ENCODE peak calls at places on chromosome 5, in nine cellular contexts. D is kidney epithelial cell; O is naive thymus-derived CD4-positive, alpha-beta T cell; E is H1; C is transverse colon; Q is ovary; H is PC-9; N is neuronal stem cell; V is fibroblast of lung. F is an unnamed sample.

GRCh38 chr5:130189961-130190360 is 285.7 kb downstream of the CHSY3 start:
- DNase-seq in Q (no peak), D (peak; percentile 16), N (no peak), H (peak; percentile 2), V (peak; percentile 4), C (no peak), E (no peak), O (no peak), F (no peak)

GRCh38 chr5:151678146-151678545 is 8.6 kb downstream of the SPARC start:
- DNase-seq in O (no peak), Q (no peak), V (peak; percentile 58), D (no peak), H (no peak), E (no peak), C (no peak), N (no peak), F (no peak)

GRCh38 chr5:108149369-108149768 is 232.5 kb downstream of the FBXL17 start:
- DNase-seq in E (no peak), V (no peak), N (no peak), H (no peak), Q (no peak), O (no peak), D (no peak), C (no peak), F (no peak)

GRCh38 chr5:171630047-171630669 is 155.5 kb upstream of the SMIM23 start:
- DNase-seq in Q (no peak), H (peak; percentile 60), E (no peak), D (no peak), C (peak; percentile 30), V (peak; percentile 62), O (no peak), N (peak; percentile 63), F (no peak)

GRCh38 chr5:87437724-87438123 is 25.0 kb upstream of the CCNH start:
- DNase-seq in D (no peak), E (no peak), H (no peak), N (no peak), Q (no peak), O (no peak), V (no peak), C (no peak), F (no peak)

GRCh38 chr5:137621861-137622823 is 113.7 kb downstream of the KLHL3 start:
- DNase-seq in V (peak; percentile 82), C (no peak), Q (no peak), E (no peak), D (no peak), O (no peak), N (no peak), H (peak; percentile 48), F (no peak)

GRCh38 chr5:82356808-82357671 is 78.9 kb upstream of the RPS23 start:
- DNase-seq in E (no peak), C (peak; percentile 64), H (peak; percentile 79), N (no peak), D (no peak), O (peak; percentile 87), V (peak; percentile 100), Q (peak; percentile 49), F (peak; percentile 28)

GRCh38 chr5:1917830-1918487 is 35.2 kb upstream of the IRX4 start:
- DNase-seq in C (no peak), V (no peak), H (no peak), E (no peak), D (no peak), Q (no peak), O (no peak), N (no peak), F (no peak)

GRCh38 chr5:79849486-79850315 is 141.4 kb downstream of the MTX3 start:
- DNase-seq in D (no peak), V (no peak), H (no peak), Q (no peak), O (no peak), N (no peak), C (no peak), E (no peak), F (no peak)

GRCh38 chr5:75617746-75618352 is 6.6 kb downstream of the ANKDD1B start:
- DNase-seq in H (no peak), D (no peak), C (no peak), E (no peak), N (no peak), V (peak; percentile 88), Q (no peak), O (no peak), F (no peak)

GRCh38 chr5:32779754-32780415 is 68.8 kb downstream of the NPR3 start:
- DNase-seq in V (peak; percentile 63), N (no peak), E (no peak), Q (no peak), H (no peak), C (no peak), O (no peak), D (no peak), F (no peak)

GRCh38 chr5:96302174-96302738 is 130.8 kb downstream of the PCSK1 start:
- DNase-seq in V (no peak), O (no peak), N (no peak), Q (no peak), C (no peak), D (no peak), E (peak; percentile 5), H (no peak), F (no peak)

DNA sequence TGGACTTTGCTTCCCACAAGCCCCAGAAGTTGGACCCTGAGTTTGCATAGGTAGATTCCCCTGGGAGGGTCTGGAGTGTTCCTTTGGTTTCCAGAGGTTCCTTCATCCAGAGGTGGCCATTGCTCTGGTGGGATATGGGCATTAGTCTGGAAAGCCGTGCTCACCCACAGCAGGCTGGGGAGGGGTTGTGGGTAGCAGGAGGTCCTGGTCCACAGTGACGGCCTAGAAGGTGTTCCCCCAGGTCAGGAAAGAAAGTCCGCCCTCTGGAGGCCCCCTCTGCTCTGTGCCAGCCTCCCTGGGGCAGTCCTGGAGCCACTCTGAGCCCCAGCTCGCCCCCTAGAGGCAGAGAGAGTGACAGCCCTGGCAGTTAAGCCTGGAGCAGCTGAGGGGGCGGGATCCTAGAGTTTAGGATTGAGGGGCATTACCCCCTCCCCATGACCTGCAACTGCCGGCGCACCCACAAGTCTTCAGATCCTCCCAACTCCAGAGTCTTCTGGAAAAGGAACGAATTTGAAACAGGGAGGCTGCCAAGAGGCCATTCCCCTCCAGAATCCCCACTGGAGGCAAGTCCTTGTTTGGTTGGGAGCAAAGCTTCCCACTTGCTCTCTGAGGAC is 36.8 kb downstream of the NDST1 start:
- DNase-seq in H (peak; percentile 63), C (peak; percentile 84), E (peak; percentile 67), Q (peak; percentile 76), D (no peak), N (peak; percentile 59), O (peak; percentile 17), V (peak; percentile 27), F (peak; percentile 51)
- H3K36me3 ChIP-seq in H (peaks cover 8% of the 10 kb centered on the region), C (peaks cover 12% of the 10 kb centered on the region), E (peaks cover 45% of the 10 kb centered on the region), Q (no peaks in the 10 kb centered on the region), D (peaks cover 9% of the 10 kb centered on the region), N (peaks cover 97% of the 10 kb centered on the region), O (no peaks in the 10 kb centered on the region), V (peaks cover 25% of the 10 kb centered on the region), F (peaks cover 11% of the 10 kb centered on the region)

DNA sequence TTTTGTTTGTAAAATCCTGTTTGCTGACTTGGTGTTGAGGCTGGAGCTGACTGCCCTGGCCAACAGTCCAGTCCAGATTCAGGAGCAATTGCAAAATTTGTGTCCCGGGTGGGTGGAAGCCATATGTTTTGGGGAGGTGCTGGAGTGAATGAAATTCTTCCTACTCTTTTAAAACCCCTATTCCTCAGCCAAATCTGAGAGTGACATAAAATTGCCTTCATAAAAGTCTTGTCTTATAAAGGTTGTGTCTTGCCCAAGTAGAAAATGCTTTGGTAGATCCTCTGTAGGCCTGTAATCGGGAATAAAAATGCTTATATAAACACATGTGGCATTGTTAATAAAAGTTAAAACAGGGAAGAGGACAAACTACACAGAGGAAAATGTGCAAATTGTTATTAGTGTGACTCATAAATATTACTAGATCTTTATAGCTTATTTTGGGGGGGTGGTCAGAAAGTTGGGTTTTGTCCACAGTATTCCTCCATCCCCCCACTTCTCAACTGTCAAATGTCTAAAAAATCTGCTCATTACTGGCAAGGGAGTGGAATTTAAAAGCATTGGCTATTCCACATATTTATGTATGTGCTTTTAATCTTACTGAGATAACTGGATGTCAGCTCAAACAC is 45.6 kb downstream of the NNT start:
- DNase-seq in N (no peak), E (no peak), Q (no peak), V (no peak), O (no peak), C (no peak), D (no peak), H (no peak), F (no peak)
- H3K36me3 ChIP-seq in N (peaks cover 90% of the 10 kb centered on the region), E (peaks cover 2% of the 10 kb centered on the region), Q (no peaks in the 10 kb centered on the region), V (peaks cover 3% of the 10 kb centered on the region), O (peaks cover 10% of the 10 kb centered on the region), C (peaks cover 52% of the 10 kb centered on the region), D (no peaks in the 10 kb centered on the region), H (no peaks in the 10 kb centered on the region), F (peaks cover 14% of the 10 kb centered on the region)

GRCh38 chr5:175524211-175524610 is 45.9 kb downstream of the SFXN1 start:
- DNase-seq in O (no peak), D (no peak), Q (no peak), H (no peak), E (no peak), V (no peak), C (no peak), N (no peak), F (no peak)
- H3K36me3 ChIP-seq in O (no peaks in the 10 kb centered on the region), D (peaks cover 1% of the 10 kb centered on the region), Q (no peaks in the 10 kb centered on the region), H (peaks cover 9% of the 10 kb centered on the region), E (peaks cover 18% of the 10 kb centered on the region), V (peaks cover 16% of the 10 kb centered on the region), C (peaks cover 26% of the 10 kb centered on the region), N (peaks cover 95% of the 10 kb centered on the region), F (peaks cover 34% of the 10 kb centered on the region)

GRCh38 chr5:10653751-10654400 is 90.0 kb downstream of the ANKRD33B start:
- DNase-seq in N (no peak), C (no peak), V (no peak), H (no peak), Q (no peak), O (no peak), E (no peak), D (no peak), F (no peak)
- H3K36me3 ChIP-seq in N (no peaks in the 10 kb centered on the region), C (no peaks in the 10 kb centered on the region), V (no peaks in the 10 kb centered on the region), H (no peaks in the 10 kb centered on the region), Q (no peaks in the 10 kb centered on the region), O (no peaks in the 10 kb centered on the region), E (peaks cover 2% of the 10 kb centered on the region), D (peaks cover 4% of the 10 kb centered on the region), F (no peaks in the 10 kb centered on the region)

DNA sequence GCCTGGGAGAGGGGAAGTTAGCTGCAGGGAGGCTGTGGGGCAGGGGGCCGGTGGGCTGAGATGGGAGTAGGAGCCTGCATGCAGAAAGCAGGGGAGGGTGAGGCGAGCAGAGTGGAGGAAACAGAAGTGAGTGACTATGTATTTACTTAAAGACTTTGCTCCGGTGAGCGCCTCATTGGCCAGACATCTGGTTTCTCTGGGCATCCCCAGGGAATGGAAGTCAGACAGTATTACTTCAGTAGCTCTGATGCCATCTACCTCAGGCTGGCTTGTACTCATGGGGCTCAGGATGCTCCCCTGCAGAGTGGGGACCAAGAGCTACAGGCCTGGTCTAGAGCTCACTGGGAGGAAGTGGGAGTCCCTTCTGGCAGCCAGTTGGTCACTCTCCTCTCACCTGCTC is 78.2 kb upstream of the ARAP3 start:
- DNase-seq in V (no peak), O (no peak), H (no peak), E (no peak), C (no peak), N (no peak), D (no peak), Q (no peak), F (no peak)
- H3K36me3 ChIP-seq in V (no peaks in the 10 kb centered on the region), O (no peaks in the 10 kb centered on the region), H (no peaks in the 10 kb centered on the region), E (no peaks in the 10 kb centered on the region), C (no peaks in the 10 kb centered on the region), N (no peaks in the 10 kb centered on the region), D (no peaks in the 10 kb centered on the region), Q (no peaks in the 10 kb centered on the region), F (no peaks in the 10 kb centered on the region)